ENCODE peak calls at places on chromosomes 1 and 21, in ten cellular contexts. U, X, Y, K, I, G, F, E, O and C are unnamed samples.

GRCh38 chr1:115545791-115546733 is 95.7 kb upstream of the VANGL1 start:
- DNase-seq in U (no peak), X (peak), Y (peak), K (no peak), I (no peak), G (peak), F (no peak), E (peak), O (no peak), C (peak)

GRCh38 chr1:179105393-179105792 is 23.5 kb downstream of the TOR3A start:
- DNase-seq in U (no peak), X (no peak), Y (peak), K (no peak), I (no peak), G (no peak), F (no peak), E (no peak), O (no peak), C (no peak)

GRCh38 chr1:67135354-67135753 is 584 bp upstream of the C1orf141 start:
- DNase-seq in U (no peak), X (peak), Y (peak), K (no peak), I (no peak), G (no peak), F (no peak), E (peak), O (no peak), C (peak)

GRCh38 chr21:32325706-32326105 is 27.1 kb downstream of the MRAP start:
- DNase-seq in U (no peak), X (no peak), Y (no peak), K (no peak), I (no peak), G (no peak), F (no peak), E (no peak), O (no peak), C (no peak)

GRCh38 chr1:56644064-56644940 is 812 bp upstream of the PRKAA2 start:
- DNase-seq in U (peak), X (peak), Y (peak), K (no peak), I (no peak), G (peak), F (no peak), E (no peak), O (no peak), C (peak)

GRCh38 chr1:247487057-247487456 is 29.2 kb upstream of the OR2B11 start:
- DNase-seq in U (peak), X (peak), Y (peak), K (no peak), I (no peak), G (no peak), F (peak), E (no peak), O (peak), C (peak)

GRCh38 chr1:234963180-234963903 is 165.3 kb downstream of the TOMM20 start:
- DNase-seq in U (peak), X (peak), Y (peak), K (no peak), I (no peak), G (peak), F (peak), E (peak), O (peak), C (peak)

GRCh38 chr1:184002071-184002470 is 35.5 kb downstream of the COLGALT2 start:
- DNase-seq in U (no peak), X (peak), Y (peak), K (peak), I (no peak), G (peak), F (no peak), E (peak), O (no peak), C (peak)

GRCh38 chr1:20474333-20474975 is 11.6 kb downstream of the CAMK2N1 start:
- DNase-seq in U (no peak), X (no peak), Y (peak), K (no peak), I (no peak), G (no peak), F (no peak), E (no peak), O (no peak), C (peak)

GRCh38 chr1:248596615-248597014 is 885 bp downstream of the OR2T10 start:
- DNase-seq in U (no peak), X (no peak), Y (no peak), K (no peak), I (no peak), G (no peak), F (no peak), E (no peak), O (no peak), C (no peak)

GRCh38 chr1:227434808-227435207 is 116.5 kb upstream of the CDC42BPA start:
- DNase-seq in U (no peak), X (no peak), Y (no peak), K (no peak), I (no peak), G (no peak), F (no peak), E (no peak), O (no peak), C (no peak)

GRCh38 chr1:230426246-230427101 is at the start of gene PGBD5:
- DNase-seq in U (peak), X (peak), Y (peak), K (peak), I (peak), G (peak), F (peak), E (no peak), O (peak), C (peak)

GRCh38 chr21:36791695-36792451 is 93.0 kb downstream of the SIM2 start:
- DNase-seq in U (no peak), X (no peak), Y (no peak), K (peak), I (no peak), G (no peak), F (no peak), E (no peak), O (no peak), C (no peak)

GRCh38 chr1:163538682-163539081 is 216.9 kb downstream of the NUF2 start:
- DNase-seq in U (no peak), X (no peak), Y (no peak), K (no peak), I (no peak), G (no peak), F (no peak), E (no peak), O (no peak), C (no peak)

GRCh38 chr1:243325305-243325890 is 69.6 kb downstream of the SDCCAG8 start:
- DNase-seq in U (peak), X (peak), Y (peak), K (no peak), I (no peak), G (no peak), F (no peak), E (peak), O (no peak), C (peak)

GRCh38 chr1:92736395-92736794 is 48.5 kb downstream of the EVI5 start:
- DNase-seq in U (no peak), X (peak), Y (peak), K (no peak), I (no peak), G (no peak), F (no peak), E (no peak), O (no peak), C (no peak)

GRCh38 chr1:19605884-19606442 is 38.1 kb upstream of the NBL1 start:
- DNase-seq in U (no peak), X (no peak), Y (peak), K (no peak), I (no peak), G (no peak), F (no peak), E (no peak), O (no peak), C (no peak)

GRCh38 chr1:40160806-40161124 is 422 bp upstream of the RLF start:
- DNase-seq in U (no peak), X (no peak), Y (no peak), K (no peak), I (no peak), G (no peak), F (no peak), E (no peak), O (no peak), C (no peak)

GRCh38 chr1:183831336-183831735 is 26.4 kb downstream of the RGL1 start:
- DNase-seq in U (no peak), X (no peak), Y (no peak), K (no peak), I (no peak), G (no peak), F (no peak), E (no peak), O (no peak), C (no peak)

GRCh38 chr1:43912607-43913006 is 21.0 kb upstream of the ARTN start:
- DNase-seq in U (no peak), X (peak), Y (peak), K (no peak), I (no peak), G (no peak), F (no peak), E (no peak), O (no peak), C (peak)

GRCh38 chr1:2229032-2229920 is 1.2 kb downstream of the SKI start:
- DNase-seq in U (peak), X (peak), Y (peak), K (peak), I (peak), G (peak), F (peak), E (no peak), O (peak), C (peak)

GRCh38 chr1:50417487-50417886 is 5.8 kb downstream of the DMRTA2 start:
- DNase-seq in U (no peak), X (no peak), Y (no peak), K (no peak), I (no peak), G (no peak), F (no peak), E (no peak), O (no peak), C (no peak)

GRCh38 chr1:44568128-44568900 is 106.0 kb downstream of the TMEM53 start:
- DNase-seq in U (no peak), X (peak), Y (no peak), K (no peak), I (no peak), G (no peak), F (no peak), E (no peak), O (no peak), C (no peak)

GRCh38 chr1:5526822-5527551 is 465.2 kb downstream of the NPHP4 start:
- DNase-seq in U (no peak), X (no peak), Y (no peak), K (no peak), I (no peak), G (no peak), F (no peak), E (no peak), O (no peak), C (peak)

GRCh38 chr1:57826535-57826934 is 402.7 kb upstream of the DAB1 start:
- DNase-seq in U (no peak), X (no peak), Y (no peak), K (no peak), I (no peak), G (no peak), F (no peak), E (no peak), O (no peak), C (no peak)

GRCh38 chr1:224626042-224626441 is 9.9 kb downstream of the CNIH3 start:
- DNase-seq in U (no peak), X (peak), Y (peak), K (no peak), I (no peak), G (no peak), F (no peak), E (no peak), O (no peak), C (peak)

GRCh38 chr1:8962812-8963669 is 17.4 kb downstream of the CA6 start:
- DNase-seq in U (peak), X (peak), Y (peak), K (no peak), I (no peak), G (peak), F (no peak), E (no peak), O (peak), C (peak)

GRCh38 chr1:208309771-208310170 is 65.6 kb upstream of the PLXNA2 start:
- DNase-seq in U (no peak), X (no peak), Y (no peak), K (no peak), I (no peak), G (no peak), F (no peak), E (no peak), O (no peak), C (no peak)

GRCh38 chr1:174058639-174059038 is 36.5 kb upstream of the RC3H1 start:
- DNase-seq in U (no peak), X (peak), Y (no peak), K (no peak), I (no peak), G (no peak), F (no peak), E (no peak), O (no peak), C (no peak)